ENCODE peak calls at places on chromosomes 3 and 15, in four cellular contexts. L is heart right ventricle, K is neural progenitor cell, F is GM23248. N is an unnamed sample.

GRCh38 chr3:98901032-98901464 is 447 bp downstream of the DCBLD2 start:
- DNase-seq in F (peak; percentile 79), L (peak; percentile 49), K (peak; percentile 80), N (peak; percentile 89)

GRCh38 chr3:100902572-100902971 is 90.6 kb downstream of the ABI3BP start:
- DNase-seq in L (no peak), F (peak; percentile 86), K (no peak), N (no peak)

GRCh38 chr3:171028025-171028778 is 1.7 kb upstream of the SLC2A2 start:
- DNase-seq in L (peak; percentile 63), F (peak; percentile 90), K (peak; percentile 56), N (peak; percentile 93)

GRCh38 chr3:151837057-151837456 is 23.1 kb downstream of the AADAC start:
- DNase-seq in L (no peak), K (peak; percentile 42), F (peak; percentile 91), N (peak; percentile 73)

GRCh38 chr3:49199244-49199899 is 28.0 kb downstream of the KLHDC8B start:
- DNase-seq in K (no peak), F (peak; percentile 95), L (peak; percentile 96), N (peak; percentile 90)

GRCh38 chr3:124552224-124552623 is 178.0 kb upstream of the UMPS start:
- DNase-seq in F (no peak), K (no peak), L (no peak), N (no peak)

GRCh38 chr15:77224352-77224751 is 153.4 kb upstream of the TSPAN3 start:
- DNase-seq in K (peak; percentile 62), F (no peak), L (no peak), N (no peak)

GRCh38 chr3:138809506-138810266 is 25.0 kb downstream of the PIK3CB start:
- DNase-seq in L (no peak), K (no peak), F (no peak), N (no peak)

GRCh38 chr15:50828610-50829206 is 63.2 kb upstream of the SPPL2A start:
- DNase-seq in K (peak; percentile 40), L (no peak), F (peak; percentile 95), N (peak; percentile 53)

GRCh38 chr15:68365140-68365745 is 66.7 kb downstream of the ITGA11 start:
- DNase-seq in K (no peak), F (no peak), L (peak; percentile 55), N (no peak)
- H3K27ac ChIP-seq in K (no peak overlapping the region), F (no peak overlapping the region), L (peak overlapping the region; percentile 82), N (no peak overlapping the region)

GRCh38 chr3:156551746-156552145 is 3.2 kb downstream of the SSR3 start:
- DNase-seq in F (peak; percentile 91), L (no peak), K (no peak), N (no peak)
- H3K4me1 ChIP-seq in F (peaks cover 64% of the 10 kb centered on the region), L (peaks cover 53% of the 10 kb centered on the region), K (peaks cover 8% of the 10 kb centered on the region), N (no peaks in the 10 kb centered on the region)

GRCh38 chr3:108548886-108549285 is 38.5 kb upstream of the MYH15 start:
- DNase-seq in F (no peak), L (no peak), K (no peak), N (no peak)

GRCh38 chr3:108555966-108556581 is 33.2 kb downstream of the CIP2A start:
- DNase-seq in K (no peak), F (no peak), L (no peak), N (no peak)

GRCh38 chr3:108554233-108554632 is 35.0 kb downstream of the CIP2A start:
- DNase-seq in L (no peak), K (no peak), F (peak; percentile 7), N (no peak)

GRCh38 chr3:108554913-108555571 is 34.2 kb downstream of the CIP2A start:
- DNase-seq in L (no peak), F (no peak), K (peak; percentile 8), N (no peak)

DNA sequence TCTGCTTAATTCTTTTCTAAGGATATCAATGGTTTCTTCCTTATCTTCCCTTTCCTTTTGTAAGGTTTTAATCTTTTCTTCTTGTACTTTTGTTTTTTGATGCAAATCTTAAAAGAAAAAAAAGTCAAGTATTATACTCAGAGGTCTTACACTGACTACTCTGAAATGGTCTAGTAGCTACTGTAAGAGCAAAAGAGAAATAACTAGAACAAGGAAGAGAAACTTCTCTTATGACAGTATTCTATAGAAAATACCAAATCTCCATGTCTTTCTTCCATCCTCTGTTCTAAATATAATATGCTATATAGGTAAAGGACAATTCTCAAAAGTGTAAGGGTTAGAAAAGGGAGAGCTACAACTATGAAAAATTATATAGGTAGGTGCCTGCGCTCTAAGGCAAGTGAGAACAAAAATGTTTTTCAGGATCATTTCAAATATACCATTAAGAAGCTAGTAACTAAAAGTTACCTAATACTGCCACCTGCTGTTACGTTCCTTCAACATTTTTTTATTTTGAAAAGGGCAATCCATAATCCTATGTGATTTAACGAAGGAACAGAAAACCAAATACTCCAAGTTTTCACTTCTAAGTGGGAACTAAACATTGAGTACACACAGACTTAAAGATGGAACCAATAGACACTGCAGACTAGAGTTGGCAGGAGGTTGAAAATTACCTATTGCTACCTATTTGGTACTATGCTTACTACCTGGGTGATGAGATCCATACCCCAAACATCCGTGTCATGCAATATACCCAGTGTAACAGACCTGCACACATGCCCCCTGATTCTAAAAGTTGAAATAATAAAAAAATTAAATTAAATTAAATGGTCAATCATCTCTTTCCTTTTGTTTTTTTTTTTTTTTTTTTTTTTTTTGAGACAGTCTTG is 36.7 kb downstream of the CIP2A start:
- DNase-seq in F (peak; percentile 65), L (peak; percentile 21), K (peak; percentile 60), N (no peak)
- H3K27ac ChIP-seq in F (no peak overlapping the region), L (no peak overlapping the region), K (no peak overlapping the region), N (no peak overlapping the region)

DNA sequence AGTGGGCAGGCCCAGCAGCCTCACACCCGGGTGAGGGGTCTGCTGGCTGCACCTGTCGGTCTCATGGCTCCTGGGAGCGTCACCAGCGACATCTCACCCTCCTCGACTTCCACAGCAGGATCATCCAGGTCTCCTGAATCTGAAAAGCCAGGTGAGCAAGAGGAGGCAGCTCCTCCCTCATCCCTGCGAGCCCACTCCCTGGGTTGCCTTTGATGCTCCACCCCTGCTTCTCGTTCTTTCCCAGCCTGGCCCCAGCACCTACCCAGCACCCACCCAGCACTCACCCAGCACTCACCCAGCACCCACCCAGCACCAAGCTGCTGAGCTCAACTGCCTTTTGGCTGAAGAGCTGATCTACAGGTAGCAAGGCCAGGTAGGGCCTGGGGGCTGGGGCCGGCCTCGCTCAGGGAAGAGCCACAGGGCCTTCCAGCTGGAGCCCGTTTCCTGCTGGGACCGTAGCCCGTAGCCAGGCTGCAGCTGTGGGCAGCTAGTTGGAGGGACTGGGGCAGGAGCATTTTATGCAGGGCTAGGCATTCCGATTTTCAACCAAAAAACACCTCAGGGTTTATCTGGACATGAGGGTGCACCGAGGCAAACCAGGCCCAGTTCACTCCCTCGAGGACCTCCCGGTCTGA is at the start of gene H1-8:
- DNase-seq in F (no peak), K (no peak), L (no peak), N (no peak)
- H3K4me1 ChIP-seq in F (no peaks in the 10 kb centered on the region), K (no peaks in the 10 kb centered on the region), L (no peaks in the 10 kb centered on the region), N (no peaks in the 10 kb centered on the region)

GRCh38 chr15:70845616-70846360 is 8.2 kb downstream of the LARP6 start:
- DNase-seq in K (no peak), L (no peak), F (no peak), N (no peak)
- H3K27ac ChIP-seq in K (no peak overlapping the region), L (no peak overlapping the region), F (no peak overlapping the region), N (no peak overlapping the region)

GRCh38 chr3:184993394-184993793 is 159.5 kb downstream of the C3orf70 start:
- DNase-seq in F (no peak), K (no peak), L (no peak), N (no peak)
- H3K4me1 ChIP-seq in F (no peaks in the 10 kb centered on the region), K (peaks cover 5% of the 10 kb centered on the region), L (no peaks in the 10 kb centered on the region), N (no peaks in the 10 kb centered on the region)

GRCh38 chr3:10954740-10955139 is 37.8 kb upstream of the SLC6A1 start:
- DNase-seq in K (no peak), L (no peak), F (no peak), N (no peak)
- H3K27ac ChIP-seq in K (no peak overlapping the region), L (no peak overlapping the region), F (no peak overlapping the region), N (no peak overlapping the region)

DNA sequence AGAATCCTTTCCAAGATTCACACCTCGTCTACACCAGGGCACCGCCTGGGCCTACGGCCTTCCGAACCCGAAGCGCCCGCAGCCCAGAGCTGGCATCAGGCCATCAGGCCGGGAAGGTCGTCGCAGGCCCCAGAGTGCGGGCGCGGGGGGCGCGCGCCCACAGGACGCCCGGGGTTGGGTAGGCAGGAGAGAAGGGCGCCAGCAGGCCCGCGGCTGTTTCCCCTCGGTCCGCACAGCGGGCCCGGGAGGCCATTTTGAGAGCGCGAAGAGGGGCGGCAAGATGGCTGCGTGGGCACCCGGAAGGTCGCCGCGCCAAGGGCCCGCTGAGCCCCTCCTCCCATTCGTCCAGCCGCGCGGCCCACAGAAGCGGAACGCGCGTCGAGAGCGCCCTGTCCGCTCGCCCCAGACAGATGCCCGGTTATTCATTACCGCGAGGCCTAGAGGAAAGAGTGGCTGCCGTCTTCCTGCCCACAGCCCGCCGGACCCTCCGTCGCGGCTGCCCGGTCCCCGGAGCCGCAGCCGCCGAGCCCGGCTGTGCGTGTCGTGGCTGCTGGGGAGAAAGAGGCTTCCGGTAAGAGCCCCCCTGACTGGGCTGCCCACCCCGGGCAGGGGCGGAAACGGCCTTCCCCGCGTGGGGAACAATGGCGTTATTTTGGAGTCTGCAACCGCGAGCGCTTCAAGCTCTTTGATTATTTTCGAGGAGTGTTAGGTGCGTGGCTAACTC is 44.2 kb upstream of the POLG start:
- DNase-seq in K (peak; percentile 37), F (no peak), L (no peak), N (no peak)
- H3K4me1 ChIP-seq in K (peaks cover 24% of the 10 kb centered on the region), F (no peaks in the 10 kb centered on the region), L (peaks cover 11% of the 10 kb centered on the region), N (no peaks in the 10 kb centered on the region)

GRCh38 chr3:39146611-39147373 is 6.6 kb downstream of the CSRNP1 start:
- DNase-seq in F (peak; percentile 95), K (no peak), L (peak; percentile 72), N (peak; percentile 72)
- H3K27ac ChIP-seq in F (peak overlapping the region; percentile 99), K (no peak overlapping the region), L (no peak overlapping the region), N (peak overlapping the region; percentile 39)